ENCODE peak calls at places on chromosomes 7 and 10, in nine cellular contexts. M is activated naive CD4-positive, alpha-beta T cell treated with Interleukin-2 at 50 U/mL for 16 hours; E is EL; O is NCI-H774; X is head of caudate nucleus; T is mucosa of descending colon; W is SW480; Q is osteocyte; J is right cardiac atrium. P is an unnamed sample.

GRCh38 chr10:90723416-90724068 is 134.3 kb downstream of the HTR7 start:
- DNase-seq in T (no peak), E (no peak), W (peak), J (no peak), M (no peak), O (no peak), Q (no peak), X (no peak), P (no peak)

GRCh38 chr10:80161321-80162084 is 29.0 kb downstream of the PLAC9 start:
- DNase-seq in O (no peak), Q (no peak), T (peak), E (no peak), X (no peak), W (no peak), J (peak), M (no peak), P (no peak)

GRCh38 chr10:24440817-24441790 is 232.2 kb downstream of the KIAA1217 start:
- DNase-seq in M (no peak), O (no peak), X (no peak), T (no peak), J (no peak), W (peak), E (peak), Q (no peak), P (peak)

GRCh38 chr7:130114374-130114773 is 44.0 kb downstream of the KLHDC10 start:
- DNase-seq in T (no peak), O (no peak), J (no peak), X (no peak), M (no peak), W (no peak), E (no peak), Q (no peak), P (no peak)

GRCh38 chr7:26454180-26454579 is 162.5 kb downstream of the SNX10 start:
- DNase-seq in J (no peak), T (no peak), W (no peak), M (no peak), E (peak), O (no peak), X (no peak), Q (no peak), P (no peak)

GRCh38 chr7:155483868-155484325 is 26.0 kb downstream of the EN2 start:
- DNase-seq in J (no peak), E (no peak), X (peak), O (no peak), T (no peak), W (peak), Q (no peak), M (no peak), P (peak)

GRCh38 chr10:110651044-110651958 is 7.2 kb downstream of the RBM20 start:
- DNase-seq in T (no peak), J (no peak), M (no peak), E (peak), Q (no peak), X (no peak), O (no peak), W (peak), P (peak)

GRCh38 chr7:41880107-41880506 is 177.2 kb upstream of the INHBA start:
- DNase-seq in E (peak), O (no peak), M (no peak), Q (no peak), J (no peak), X (peak), T (no peak), W (peak), P (no peak)

GRCh38 chr10:79930267-79930666 is 18.6 kb downstream of the SFTPD start:
- DNase-seq in X (no peak), E (no peak), O (no peak), J (no peak), W (no peak), M (no peak), T (no peak), Q (peak), P (no peak)

GRCh38 chr7:55087521-55087961 is 68.7 kb downstream of the EGFR start:
- DNase-seq in O (no peak), X (peak), J (no peak), E (no peak), T (no peak), Q (no peak), W (peak), M (no peak), P (no peak)

GRCh38 chr10:26437637-26438461 is at the start of gene APBB1IP:
- DNase-seq in Q (no peak), T (peak), X (peak), O (no peak), W (no peak), J (peak), M (peak), E (peak), P (no peak)

GRCh38 chr7:50603288-50603687 is 38.1 kb upstream of the DDC start:
- DNase-seq in X (no peak), J (no peak), E (no peak), T (no peak), Q (no peak), M (no peak), O (peak), W (no peak), P (no peak)

GRCh38 chr7:55431898-55432297 is 66.8 kb downstream of the LANCL2 start:
- DNase-seq in W (no peak), O (no peak), T (no peak), Q (no peak), E (no peak), X (no peak), J (no peak), M (no peak), P (no peak)

GRCh38 chr7:65915921-65916657 is 43.2 kb downstream of the VKORC1L1 start:
- DNase-seq in W (no peak), O (no peak), M (no peak), X (no peak), T (no peak), J (no peak), Q (no peak), E (no peak), P (no peak)

GRCh38 chr10:104925232-104925851 is 284.3 kb downstream of the SORCS3 start:
- DNase-seq in T (no peak), Q (no peak), W (peak), E (peak), X (peak), O (peak), M (peak), J (no peak), P (peak)

GRCh38 chr7:123747089-123747488 is 1.7 kb downstream of the WASL start:
- DNase-seq in J (no peak), O (no peak), Q (no peak), E (peak), T (no peak), M (no peak), X (no peak), W (no peak), P (no peak)

GRCh38 chr7:133936074-133936473 is 191.1 kb upstream of the LRGUK start:
- DNase-seq in J (no peak), W (no peak), M (no peak), T (no peak), E (peak), O (no peak), Q (no peak), X (no peak), P (no peak)

GRCh38 chr7:22730921-22731654 is 4.1 kb downstream of the IL6 start:
- DNase-seq in Q (no peak), X (no peak), T (no peak), O (no peak), E (peak), M (no peak), J (no peak), W (peak), P (no peak)

GRCh38 chr7:132882714-132883428 is 199.0 kb downstream of the CHCHD3 start:
- DNase-seq in W (no peak), T (no peak), M (peak), O (no peak), X (no peak), E (no peak), J (no peak), Q (no peak), P (no peak)

GRCh38 chr7:95396136-95397032 is at the start of gene PON3:
- DNase-seq in T (peak), O (peak), J (peak), M (no peak), X (no peak), E (peak), Q (no peak), W (no peak), P (no peak)

GRCh38 chr10:76454539-76455137 is 1023.2 kb downstream of the LRMDA start:
- DNase-seq in X (no peak), E (no peak), M (no peak), Q (no peak), J (no peak), O (no peak), W (no peak), T (no peak), P (no peak)

GRCh38 chr7:113289140-113289740 is 170.9 kb upstream of the SMIM30 start:
- DNase-seq in J (no peak), W (peak), X (no peak), E (peak), T (no peak), M (no peak), Q (no peak), O (no peak), P (peak)

P was measured in SJCRH30.